ENCODE peak calls at places on chromosomes 13 and 19, in nine cellular contexts. P is right lobe of liver, M is tibial nerve, D is Peyer's patch, N is transverse colon, Z is ovary, A is uterus, Q is spleen, R is A549. C is an unnamed sample.

GRCh38 chr19:45161715-45162463 is 1.1 kb upstream of the NKPD1 start:
- DNase-seq in D (no peak), Z (peak; percentile 65), P (peak; percentile 48), R (no peak), A (no peak), M (no peak), N (no peak), Q (no peak), C (no peak)

GRCh38 chr13:114065926-114066774 is 66.3 kb downstream of the RASA3 start:
- DNase-seq in N (peak; percentile 54), D (peak; percentile 77), A (no peak), Q (peak; percentile 85), M (no peak), P (no peak), Z (no peak), R (no peak), C (peak; percentile 82)

GRCh38 chr19:6018786-6019185 is 40.8 kb upstream of the RANBP3 start:
- DNase-seq in A (no peak), Z (no peak), R (peak; percentile 8), N (no peak), Q (peak; percentile 46), M (no peak), P (no peak), D (no peak), C (peak; percentile 57)

GRCh38 chr13:99043700-99044300 is 65.9 kb upstream of the DOCK9 start:
- DNase-seq in Q (no peak), N (no peak), D (no peak), Z (no peak), R (no peak), M (no peak), P (no peak), A (no peak), C (no peak)

GRCh38 chr13:110644892-110645521 is 29.7 kb downstream of the NAXD start:
- DNase-seq in P (peak; percentile 79), D (peak; percentile 69), M (no peak), Q (peak; percentile 94), N (peak; percentile 66), Z (peak; percentile 78), A (no peak), R (no peak), C (peak; percentile 90)

GRCh38 chr13:113034451-113035208 is 65.6 kb downstream of the MCF2L start:
- DNase-seq in M (no peak), P (peak; percentile 63), R (peak; percentile 54), Z (peak; percentile 73), D (no peak), Q (no peak), N (peak; percentile 24), A (no peak), C (no peak)

GRCh38 chr13:75339635-75340374 is 142.2 kb downstream of the TBC1D4 start:
- DNase-seq in N (no peak), P (no peak), Z (no peak), M (no peak), A (no peak), D (no peak), Q (no peak), R (no peak), C (no peak)

GRCh38 chr13:109110159-109110558 is 480.7 kb downstream of the MYO16 start:
- DNase-seq in M (no peak), Z (no peak), P (no peak), D (no peak), A (no peak), N (no peak), Q (no peak), R (no peak), C (no peak)

GRCh38 chr19:44684892-44685847 is 13.8 kb upstream of the CEACAM16 start:
- DNase-seq in Q (no peak), D (no peak), A (peak; percentile 62), N (peak; percentile 41), Z (no peak), R (peak; percentile 95), P (no peak), M (no peak), C (no peak)

GRCh38 chr13:73657821-73658540 is 476.2 kb downstream of the KLF12 start:
- DNase-seq in A (no peak), M (no peak), N (no peak), P (no peak), Q (no peak), Z (no peak), D (no peak), R (no peak), C (no peak)

GRCh38 chr13:71118779-71119364 is 748.1 kb downstream of the DACH1 start:
- DNase-seq in D (no peak), Q (no peak), Z (no peak), R (no peak), P (no peak), M (no peak), N (no peak), A (no peak), C (no peak)

GRCh38 chr13:33032037-33032625 is 15.9 kb downstream of the KL start:
- DNase-seq in R (no peak), Z (no peak), P (no peak), A (no peak), D (no peak), N (no peak), Q (no peak), M (no peak), C (no peak)

GRCh38 chr13:43159007-43159406 is 135.6 kb downstream of the DNAJC15 start:
- DNase-seq in A (no peak), Z (peak; percentile 45), D (no peak), N (no peak), M (no peak), P (no peak), Q (no peak), R (no peak), C (no peak)

GRCh38 chr19:8973501-8974091 is 36.6 kb downstream of the MUC16 start:
- DNase-seq in R (no peak), Z (no peak), P (no peak), N (no peak), D (no peak), A (no peak), M (no peak), Q (no peak), C (no peak)

GRCh38 chr13:28406728-28407266 is 88.1 kb downstream of the FLT1 start:
- DNase-seq in R (no peak), A (no peak), Z (no peak), P (no peak), D (no peak), Q (no peak), N (no peak), M (no peak), C (no peak)

GRCh38 chr13:50292082-50292481 is 276.8 kb downstream of the KCNRG start:
- DNase-seq in M (no peak), N (no peak), D (no peak), Z (no peak), A (no peak), Q (no peak), P (no peak), R (no peak), C (no peak)

DNA sequence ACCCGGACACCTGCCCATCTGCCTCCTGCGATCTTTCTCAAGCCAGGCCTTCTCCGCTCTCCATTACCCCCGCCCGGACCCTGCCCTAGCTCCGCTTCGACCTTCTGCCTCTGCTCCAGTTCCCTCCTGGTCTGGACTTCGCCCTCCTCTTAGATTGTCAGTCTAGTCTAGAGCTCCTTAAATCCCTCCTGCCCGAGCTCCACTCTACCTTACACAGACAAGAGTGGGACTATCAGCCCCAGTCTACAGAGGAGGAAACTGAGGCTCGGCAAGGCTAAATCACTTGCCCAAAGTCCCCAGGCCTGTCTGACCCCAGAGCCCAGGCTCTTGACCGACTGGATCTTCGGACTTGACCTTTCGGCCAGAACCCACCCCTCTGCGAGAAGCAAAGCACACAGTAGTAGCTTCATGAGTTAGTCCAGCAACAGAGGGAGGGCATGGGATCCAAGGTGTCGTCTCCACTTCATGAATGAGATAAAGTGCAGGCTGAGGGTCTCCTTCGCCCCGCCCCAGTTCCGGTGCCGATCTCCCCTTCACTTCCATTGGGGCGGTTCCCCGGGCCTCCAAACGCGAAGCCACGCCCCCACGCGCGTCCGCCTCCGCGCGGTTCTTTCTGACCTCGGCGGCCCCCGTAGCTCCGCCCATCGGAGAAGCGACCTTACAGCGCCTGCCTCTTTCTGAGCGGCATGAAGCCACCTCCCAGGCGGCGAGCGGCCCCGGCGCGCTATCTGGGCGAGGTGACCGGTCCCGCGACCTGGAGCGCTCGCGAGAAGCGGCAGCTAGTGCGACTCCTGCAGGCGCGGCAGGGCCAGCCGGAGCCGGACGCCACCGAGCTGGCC is at the start of gene SNAPC2:
- DNase-seq in M (peak; percentile 93), N (peak; percentile 98), P (peak; percentile 98), Z (peak; percentile 99), R (peak; percentile 60), Q (peak; percentile 99), A (peak; percentile 96), D (peak; percentile 94), C (peak; percentile 98)
- TF ChIP-seq POLR2A in M (peak; percentile 40), N (peak; percentile 36), P (peak; percentile 50), Z (peak; percentile 50), R (peak; percentile 51), Q (no peak), A (peak; percentile 73), D (peak; percentile 42), C (peak; percentile 22)

GRCh38 chr13:35548790-35549189 is 72.3 kb upstream of the MAB21L1 start:
- DNase-seq in Z (no peak), N (no peak), D (no peak), A (no peak), P (no peak), M (no peak), Q (no peak), R (no peak), C (no peak)
- TF ChIP-seq POLR2A in Z (no peak), N (no peak), D (no peak), A (no peak), P (no peak), M (no peak), Q (no peak), R (no peak), C (no peak)

GRCh38 chr19:55567708-55568328 is 12.8 kb downstream of the ZNF579 start:
- DNase-seq in D (no peak), P (no peak), M (no peak), N (no peak), Q (no peak), R (no peak), A (no peak), Z (no peak), C (no peak)

GRCh38 chr19:55559684-55560083 is 14.3 kb upstream of the SBK3 start:
- DNase-seq in M (no peak), D (no peak), P (no peak), R (no peak), N (no peak), Z (no peak), Q (no peak), A (no peak), C (no peak)

DNA sequence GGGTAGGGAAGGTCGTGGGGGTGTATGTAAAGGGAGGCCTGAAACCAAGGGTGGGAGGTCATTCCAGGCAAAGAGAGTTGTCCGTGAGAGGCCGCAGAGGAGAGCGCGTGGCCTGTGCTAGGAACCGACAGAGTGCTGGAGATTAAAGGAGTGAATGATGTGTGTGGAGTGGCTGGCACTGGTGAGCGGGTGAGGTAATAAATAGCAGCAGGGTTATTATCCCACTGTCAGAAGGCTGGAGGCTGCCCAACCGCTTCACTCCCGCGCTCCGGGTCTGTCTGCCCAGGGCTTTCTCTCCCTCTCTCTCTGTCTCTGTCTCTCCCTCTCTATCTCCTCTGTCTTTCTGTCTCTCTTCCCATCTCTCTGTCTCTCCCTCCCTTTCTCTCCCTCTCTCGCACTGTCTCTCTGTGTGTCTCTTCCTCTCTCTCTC is 17.4 kb downstream of the ZNF579 start:
- DNase-seq in Z (no peak), Q (no peak), D (no peak), P (no peak), M (no peak), N (peak; percentile 53), A (peak; percentile 84), R (no peak), C (no peak)
- TF ChIP-seq POLR2A in Z (no peak), Q (no peak), D (no peak), P (no peak), M (no peak), N (peak; percentile 18), A (peak; percentile 31), R (no peak), C (no peak)

GRCh38 chr19:49109569-49110233 is 4.5 kb upstream of the LIN7B start:
- DNase-seq in Z (no peak), D (no peak), R (no peak), Q (no peak), M (no peak), A (no peak), P (no peak), N (no peak), C (no peak)
- TF ChIP-seq POLR2A in Z (no peak), D (no peak), R (no peak), Q (no peak), M (no peak), A (no peak), P (no peak), N (no peak), C (no peak)